ENCODE peak calls at places on chromosomes 3 and 15, in four cellular contexts. V is IMR-90, B is erythroblast, W is HepG2. C is an unnamed sample.

GRCh38 chr15:63797103-63797502 is 36.6 kb downstream of the HERC1 start:
- DNase-seq in B (no peak), W (no peak), V (no peak), C (no peak)

GRCh38 chr15:90381515-90381914 is 6.5 kb upstream of the IQGAP1 start:
- DNase-seq in W (no peak), V (no peak), B (no peak), C (no peak)

GRCh38 chr3:141050576-141050912 is 603 bp upstream of the SPSB4 start:
- DNase-seq in B (no peak), W (no peak), V (no peak), C (no peak)

GRCh38 chr3:134060561-134061385 is 31.0 kb upstream of the SLCO2A1 start:
- DNase-seq in B (no peak), W (peak), V (no peak), C (no peak)

GRCh38 chr3:154431043-154431442 is 1.1 kb upstream of the GPR149 start:
- DNase-seq in V (no peak), W (no peak), B (no peak), C (no peak)

GRCh38 chr3:170142373-170142772 is 39.2 kb downstream of the PHC3 start:
- DNase-seq in V (no peak), B (no peak), W (no peak), C (no peak)

GRCh38 chr3:171286580-171287249 is 173.5 kb downstream of the TNIK start:
- DNase-seq in W (peak), V (no peak), B (no peak), C (no peak)

GRCh38 chr3:85427467-85427866 is 468.7 kb downstream of the CADM2 start:
- DNase-seq in V (no peak), B (no peak), W (no peak), C (no peak)

GRCh38 chr3:36774072-36774471 is 9.7 kb upstream of the DCLK3 start:
- DNase-seq in B (no peak), W (no peak), V (peak), C (no peak)

DNA sequence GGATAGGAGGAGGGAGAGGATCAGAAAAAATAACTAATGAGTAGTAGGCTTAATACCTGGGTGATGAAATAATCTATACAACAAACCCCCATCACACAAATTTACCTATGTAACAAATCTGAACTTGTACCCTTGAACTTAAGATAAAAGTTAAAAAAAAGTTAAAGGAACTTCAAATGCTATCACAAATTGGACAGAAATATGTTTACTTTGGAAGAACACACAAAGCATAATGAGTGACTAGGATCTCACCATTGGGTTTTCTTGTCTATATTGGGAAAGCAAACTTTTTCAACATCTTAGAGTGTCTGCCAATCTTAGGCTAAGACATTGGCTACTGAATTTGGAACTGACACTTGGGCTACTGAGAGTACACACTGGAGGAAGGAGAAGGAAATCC is 140.4 kb downstream of the THRB start:
- DNase-seq in V (no peak), W (no peak), B (no peak), C (no peak)
- TF ChIP-seq POLR2A in V (no peak), W (no peak), B (no peak), C (no peak)

GRCh38 chr15:99249270-99249817 is at the start of gene TTC23:
- DNase-seq in V (peak), W (peak), B (no peak), C (no peak)

GRCh38 chr15:99250001-99250400 is 620 bp upstream of the TTC23 start:
- DNase-seq in W (no peak), V (no peak), B (no peak), C (no peak)

GRCh38 chr15:99250494-99251435 is 516 bp upstream of the LRRC28 start:
- DNase-seq in V (peak), B (peak), W (peak), C (peak)

GRCh38 chr15:99252326-99252725 is 1.0 kb downstream of the LRRC28 start:
- DNase-seq in W (no peak), B (no peak), V (no peak), C (no peak)

GRCh38 chr15:99251436-99251821 is at the start of gene LRRC28:
- DNase-seq in V (no peak), B (no peak), W (peak), C (no peak)
- TF ChIP-seq POLR2A in V (no peak), B (peak), W (peak), C (no peak)

DNA sequence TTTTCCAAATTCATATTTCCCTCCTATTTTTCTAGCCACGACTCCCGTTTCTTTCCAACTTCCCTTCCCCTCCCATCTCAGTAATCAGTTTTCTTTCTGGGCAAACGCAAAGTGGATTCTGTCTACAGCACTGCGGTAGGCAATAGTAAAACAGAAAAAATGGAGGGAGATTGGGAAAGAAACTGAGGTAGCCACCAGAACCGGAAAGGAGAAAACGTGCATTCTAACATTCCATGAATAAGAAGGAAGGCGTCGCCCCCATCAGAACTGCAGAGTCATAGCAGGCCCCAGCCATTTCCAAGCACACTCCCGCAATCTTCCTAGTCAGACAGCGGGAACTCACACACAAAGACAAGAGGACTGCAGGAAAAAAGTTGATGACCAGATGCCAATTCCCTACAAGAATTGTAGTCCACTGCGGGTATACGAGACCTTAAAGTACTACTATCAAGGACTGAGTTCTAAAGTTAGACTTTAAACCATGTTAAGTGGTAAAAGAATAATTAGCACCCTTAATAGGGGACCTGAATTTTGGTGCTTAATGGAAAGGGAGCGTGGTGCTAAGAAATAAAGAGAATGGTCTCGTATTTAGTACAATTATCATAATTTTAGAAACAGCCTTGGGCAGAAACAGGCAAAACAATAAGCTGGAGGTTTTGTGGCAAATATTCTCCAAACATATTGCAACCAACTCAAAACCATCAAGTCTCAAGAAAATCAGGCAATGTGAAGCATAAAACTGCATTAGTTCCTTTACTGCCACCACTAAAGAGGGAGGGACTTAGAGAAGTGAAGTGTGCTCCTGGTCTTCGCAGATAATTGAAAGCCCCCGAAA is 1.4 kb downstream of the PFN2 start:
- DNase-seq in V (peak), W (peak), B (peak), C (no peak)
- TF ChIP-seq POLR2A in V (peak), W (no peak), B (no peak), C (no peak)

GRCh38 chr15:58532126-58532525 is 100.3 kb downstream of the LIPC start:
- DNase-seq in B (no peak), V (no peak), W (no peak), C (no peak)
- TF ChIP-seq POLR2A in B (no peak), V (no peak), W (no peak), C (no peak)

GRCh38 chr3:184186902-184187207 is 856 bp downstream of the ABCF3 start:
- DNase-seq in V (no peak), W (no peak), B (peak), C (no peak)

GRCh38 chr3:184184546-184185234 is 1.3 kb upstream of the ABCF3 start:
- DNase-seq in V (no peak), B (peak), W (no peak), C (no peak)

GRCh38 chr3:184183679-184184078 is 2.3 kb upstream of the ABCF3 start:
- DNase-seq in B (no peak), W (no peak), V (no peak), C (no peak)

GRCh38 chr3:184186184-184186901 is at the start of gene ABCF3:
- DNase-seq in B (peak), W (no peak), V (peak), C (no peak)

GRCh38 chr3:184185461-184186183 is 377 bp upstream of the ABCF3 start:
- DNase-seq in V (peak), B (peak), W (peak), C (peak)
- TF ChIP-seq POLR2A in V (peak), B (peak), W (peak), C (no peak)

DNA sequence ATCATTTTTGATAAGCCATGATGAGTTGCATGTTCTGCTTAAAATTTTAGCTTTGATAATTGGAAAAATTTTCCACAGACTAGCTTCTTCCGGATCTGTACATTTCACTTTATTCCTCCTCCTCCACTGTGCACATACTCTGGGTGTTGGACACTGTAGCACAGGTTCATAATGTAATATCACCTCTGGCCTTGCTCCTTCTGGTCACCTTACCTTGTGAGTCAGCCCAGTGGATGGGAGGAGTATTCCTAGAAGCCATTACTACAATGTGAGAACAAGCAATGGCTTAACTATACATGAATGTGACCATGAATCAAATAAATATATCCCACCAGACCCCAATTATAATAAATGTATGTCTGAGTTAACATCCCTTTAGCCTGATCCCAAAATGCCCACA is 6.1 kb upstream of the CDCP1 start:
- DNase-seq in W (no peak), V (no peak), B (no peak), C (no peak)
- TF ChIP-seq POLR2A in W (no peak), V (no peak), B (no peak), C (no peak)

GRCh38 chr3:124401841-124402240 is 328.4 kb upstream of the UMPS start:
- DNase-seq in V (peak), W (no peak), B (no peak), C (no peak)
- TF ChIP-seq POLR2A in V (no peak), W (no peak), B (no peak), C (no peak)

GRCh38 chr15:36400936-36401585 is 178.4 kb upstream of the CDIN1 start:
- DNase-seq in B (no peak), W (no peak), V (no peak), C (no peak)
- TF ChIP-seq POLR2A in B (no peak), W (no peak), V (no peak), C (no peak)

DNA sequence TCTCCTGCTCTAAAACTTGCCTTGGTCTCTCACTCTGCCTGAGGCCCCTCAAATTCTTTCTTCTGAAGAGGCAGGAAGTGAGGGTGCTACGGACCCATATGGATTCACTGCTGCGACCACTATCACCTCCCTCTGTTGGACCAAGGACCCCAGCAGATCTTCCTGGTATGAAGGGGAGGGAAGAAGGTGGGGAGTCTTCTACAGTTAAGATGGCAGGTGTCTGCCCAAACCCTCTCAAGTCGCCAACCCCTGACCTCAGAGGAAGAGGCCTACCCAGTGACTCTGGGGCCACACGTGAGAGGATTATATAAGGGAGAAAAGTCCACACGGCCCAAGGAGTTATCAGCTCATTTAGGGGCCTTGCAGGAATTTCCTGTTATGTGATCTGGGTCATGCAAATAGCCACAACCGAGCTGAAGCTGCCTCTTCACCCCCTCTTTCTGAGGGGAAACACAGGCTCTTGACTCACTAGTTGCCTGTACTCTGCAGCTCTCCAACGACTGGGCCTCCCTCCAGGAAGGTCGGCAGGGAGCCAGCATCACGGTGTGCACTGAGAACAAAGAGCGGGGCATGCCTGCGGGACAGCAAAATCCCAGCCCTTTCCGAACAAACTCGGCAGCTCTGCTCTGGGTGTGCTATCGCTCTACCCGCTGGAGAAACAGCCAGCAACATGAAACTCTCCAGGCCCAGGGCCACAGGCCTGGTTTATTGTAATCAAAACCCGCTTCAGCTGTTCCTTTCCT is 116.0 kb downstream of the XXYLT1 start:
- DNase-seq in B (peak), W (peak), V (peak), C (peak)
- TF ChIP-seq POLR2A in B (no peak), W (peak), V (no peak), C (no peak)

GRCh38 chr3:130850044-130850797 is 43.7 kb upstream of the ATP2C1 start:
- DNase-seq in V (peak), B (peak), W (no peak), C (no peak)
- TF ChIP-seq POLR2A in V (no peak), B (peak), W (no peak), C (no peak)